ENCODE peak calls at places on chromosome 6, in five cellular contexts. M is fibroblast of lung, K is AG09319, L is HFF-Myc, A is HCT116. J is an unnamed sample.
A peak's percentile ranks its signal among the peaks of the same experiment; 100 is the strongest.

GRCh38 chr6:37624606-37625574 is 72.8 kb downstream of the MDGA1 start:
- DNase-seq in M (peak; percentile 39), K (no peak), L (no peak), A (no peak), J (peak; percentile 32)

GRCh38 chr6:93420163-93420806 is 926 bp upstream of the EPHA7 start:
- DNase-seq in M (no peak), K (no peak), L (no peak), A (no peak), J (no peak)

GRCh38 chr6:34359438-34360158 is 32.9 kb downstream of the NUDT3 start:
- DNase-seq in M (peak; percentile 81), K (no peak), L (no peak), A (no peak), J (no peak)

GRCh38 chr6:107290491-107290890 is 168.9 kb downstream of the PDSS2 start:
- DNase-seq in M (no peak), K (no peak), L (no peak), A (no peak), J (no peak)

GRCh38 chr6:24903681-24904080 is 32.1 kb downstream of the RIPOR2 start:
- DNase-seq in M (no peak), K (no peak), L (no peak), A (no peak), J (no peak)

GRCh38 chr6:100461273-100461919 is 3.3 kb downstream of the SIM1 start:
- DNase-seq in M (peak; percentile 18), K (no peak), L (no peak), A (no peak), J (no peak)

GRCh38 chr6:169962604-169963469 is 211.4 kb downstream of the ERMARD start:
- DNase-seq in M (no peak), K (no peak), L (no peak), A (no peak), J (no peak)

GRCh38 chr6:134187751-134188150 is 130.2 kb downstream of the SGK1 start:
- DNase-seq in M (no peak), K (no peak), L (no peak), A (no peak), J (no peak)

GRCh38 chr6:37459981-37460800 is 27.2 kb downstream of the CMTR1 start:
- DNase-seq in M (no peak), K (no peak), L (no peak), A (no peak), J (no peak)

GRCh38 chr6:61755739-61756138 is 530.3 kb downstream of the KHDRBS2 start:
- DNase-seq in M (no peak), K (no peak), L (no peak), A (no peak), J (no peak)

GRCh38 chr6:126117251-126117650 is 130.9 kb downstream of the TRMT11 start:
- DNase-seq in M (no peak), K (no peak), L (no peak), A (no peak), J (no peak)

GRCh38 chr6:79040083-79040482 is 38.0 kb downstream of the PHIP start:
- DNase-seq in M (peak; percentile 65), K (no peak), L (no peak), A (no peak), J (no peak)

GRCh38 chr6:80959034-80959433 is 793.4 kb downstream of the TENT5A start:
- DNase-seq in M (no peak), K (no peak), L (no peak), A (no peak), J (no peak)

GRCh38 chr6:136212616-136213396 is 37.3 kb downstream of the MTFR2 start:
- DNase-seq in M (no peak), K (no peak), L (no peak), A (no peak), J (no peak)

GRCh38 chr6:136209496-136209895 is 40.6 kb downstream of the MTFR2 start:
- DNase-seq in M (no peak), K (no peak), L (no peak), A (no peak), J (no peak)

GRCh38 chr6:136210450-136211165 is 39.5 kb downstream of the MTFR2 start:
- DNase-seq in M (no peak), K (no peak), L (no peak), A (no peak), J (no peak)

GRCh38 chr6:136213853-136214252 is 36.3 kb downstream of the MTFR2 start:
- DNase-seq in M (no peak), K (no peak), L (no peak), A (no peak), J (no peak)

GRCh38 chr6:136208783-136209182 is 41.3 kb downstream of the MTFR2 start:
- DNase-seq in M (no peak), K (no peak), L (no peak), A (no peak), J (no peak)
- TF ChIP-seq CTCF in M (no peak), K (no peak), L (peak; percentile 10), A (peak; percentile 50), J (no peak)

GRCh38 chr6:44804546-44804945 is 417.0 kb downstream of the CDC5L start:
- DNase-seq in M (no peak), K (no peak), L (no peak), A (no peak), J (no peak)
- TF ChIP-seq CTCF in M (no peak), K (no peak), L (no peak), A (no peak), J (no peak)

DNA sequence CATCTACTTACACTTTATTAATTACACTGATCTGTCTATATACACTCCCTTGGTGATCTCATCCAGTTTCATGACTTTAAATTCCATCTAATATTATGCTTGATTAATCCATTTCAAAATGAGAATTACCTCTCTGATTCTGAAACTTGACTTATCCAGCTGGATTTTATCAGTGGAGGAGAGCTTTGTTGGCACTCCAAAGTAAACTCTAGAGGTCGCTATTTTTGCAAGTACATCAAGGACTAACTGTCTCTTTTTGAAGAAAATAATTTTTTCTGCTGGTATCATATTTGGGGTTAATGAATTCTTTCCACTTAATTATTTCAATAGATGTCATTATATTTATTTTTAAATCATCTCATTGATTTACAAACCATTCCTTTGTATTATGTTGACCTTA is 630.3 kb upstream of the MAN1A1 start:
- DNase-seq in M (no peak), K (no peak), L (no peak), A (peak; percentile 15), J (no peak)
- TF ChIP-seq CTCF in M (peak; percentile 50), K (peak; percentile 31), L (no peak), A (peak; percentile 71), J (no peak)

GRCh38 chr6:45841062-45841461 is 174.6 kb downstream of the CLIC5 start:
- DNase-seq in M (no peak), K (no peak), L (no peak), A (no peak), J (no peak)

GRCh38 chr6:45845546-45845945 is 170.1 kb downstream of the CLIC5 start:
- DNase-seq in M (peak; percentile 65), K (peak; percentile 10), L (no peak), A (no peak), J (no peak)

GRCh38 chr6:45838486-45838885 is 177.2 kb downstream of the CLIC5 start:
- DNase-seq in M (no peak), K (no peak), L (no peak), A (no peak), J (no peak)

GRCh38 chr6:45838996-45839395 is 176.7 kb downstream of the CLIC5 start:
- DNase-seq in M (no peak), K (no peak), L (no peak), A (no peak), J (no peak)

DNA sequence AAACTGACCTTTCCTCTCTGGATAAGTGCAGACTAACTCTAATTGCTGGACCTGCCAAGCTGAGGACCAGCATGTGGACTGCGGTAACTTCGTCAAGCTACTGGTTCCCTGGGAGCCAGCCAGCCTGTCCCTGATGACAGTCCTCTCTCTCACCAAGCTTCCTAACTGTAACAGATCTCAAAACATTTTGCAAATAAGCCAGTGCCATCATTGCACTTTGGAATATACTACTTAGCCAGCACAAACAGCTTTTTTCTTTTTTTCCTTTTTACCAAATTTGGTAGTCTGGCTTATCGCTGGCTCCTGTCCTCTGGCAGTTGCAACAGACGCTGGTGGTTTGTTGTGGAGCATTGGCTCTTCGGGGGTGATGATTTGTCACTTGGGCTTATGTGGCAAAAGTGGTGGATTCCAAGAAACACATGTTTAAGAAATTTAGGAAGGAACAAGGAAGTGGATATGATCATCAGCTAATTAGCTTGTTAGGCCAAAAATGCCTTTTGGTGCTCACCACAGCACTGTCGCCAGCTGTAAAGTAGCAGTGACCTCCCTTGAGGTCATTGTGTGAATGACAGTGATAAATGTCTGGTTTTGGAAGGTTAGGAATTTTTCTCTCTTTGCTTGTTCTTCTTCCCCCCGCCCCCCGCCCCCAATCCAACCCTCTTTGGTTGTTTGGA is 171.7 kb downstream of the CLIC5 start:
- DNase-seq in M (peak; percentile 79), K (no peak), L (no peak), A (no peak), J (no peak)
- TF ChIP-seq CTCF in M (no peak), K (no peak), L (no peak), A (no peak), J (no peak)

GRCh38 chr6:15247214-15247749 is 1.4 kb downstream of the JARID2 start:
- DNase-seq in M (no peak), K (no peak), L (no peak), A (no peak), J (no peak)

GRCh38 chr6:15243994-15244604 is 1.8 kb upstream of the JARID2 start:
- DNase-seq in M (no peak), K (no peak), L (no peak), A (no peak), J (no peak)

GRCh38 chr6:15246217-15247211 is 645 bp downstream of the JARID2 start:
- DNase-seq in M (no peak), K (no peak), L (no peak), A (no peak), J (no peak)

GRCh38 chr6:15244605-15245360 is 1.1 kb upstream of the JARID2 start:
- DNase-seq in M (peak; percentile 73), K (no peak), L (no peak), A (no peak), J (no peak)

GRCh38 chr6:15245361-15246216 is at the start of gene JARID2:
- DNase-seq in M (peak; percentile 97), K (peak; percentile 97), L (peak; percentile 82), A (peak; percentile 95), J (peak; percentile 90)
- TF ChIP-seq CTCF in M (no peak), K (no peak), L (no peak), A (no peak), J (no peak)

GRCh38 chr6:112086744-112087135 is 542 bp downstream of the TUBE1 start:
- DNase-seq in M (peak; percentile 56), K (peak; percentile 3), L (peak; percentile 32), A (peak; percentile 34), J (peak; percentile 25)
- TF ChIP-seq CTCF in M (peak; percentile 43), K (peak; percentile 30), L (peak; percentile 24), A (peak; percentile 40), J (peak; percentile 25)

J was measured in kidney epithelial cell.